ENCODE peak calls at places on chromosomes 7 and 10, in seven cellular contexts. I is Panc1; Q is stimulated activated CD4-positive, alpha-beta T cell treated with anti-CD3 and anti-CD28 coated beads, Interleukin-12 subunit alpha, Interleukin-12 subunit beta, amount 100 ng/mL, for 4 hours; N is activated CD4-positive, alpha-beta T cell treated with anti-CD3 and anti-CD28 coated beads for 24 hours; W is substantia nigra; D is NCI-H226; J is cardiac muscle cell. G is an unnamed sample.

GRCh38 chr7:98867271-98867701 is 2.5 kb downstream of the TMEM130 start:
- DNase-seq in I (no peak), Q (no peak), N (no peak), W (peak), D (no peak), J (peak), G (no peak)

GRCh38 chr7:1123721-1124120 is 35.8 kb downstream of the GPER1 start:
- DNase-seq in I (no peak), Q (no peak), N (no peak), W (peak), D (no peak), J (peak), G (no peak)

GRCh38 chr10:2897619-2898508 is 169.5 kb upstream of the PFKP start:
- DNase-seq in I (no peak), Q (no peak), N (no peak), W (no peak), D (no peak), J (no peak), G (no peak)

GRCh38 chr7:143282124-143282523 is 2.6 kb upstream of the TMEM139 start:
- DNase-seq in I (no peak), Q (no peak), N (no peak), W (no peak), D (no peak), J (no peak), G (no peak)

GRCh38 chr10:114881462-114881861 is 56.5 kb upstream of the TRUB1 start:
- DNase-seq in I (no peak), Q (no peak), N (no peak), W (no peak), D (no peak), J (no peak), G (no peak)

GRCh38 chr10:78778446-78779338 is 290.1 kb upstream of the ZMIZ1 start:
- DNase-seq in I (no peak), Q (no peak), N (no peak), W (no peak), D (no peak), J (no peak), G (no peak)

GRCh38 chr7:128137096-128137655 is 103.9 kb upstream of the LEP start:
- DNase-seq in I (no peak), Q (no peak), N (no peak), W (no peak), D (peak), J (no peak), G (no peak)

GRCh38 chr10:43204943-43205671 is 61.8 kb downstream of the RASGEF1A start:
- DNase-seq in I (peak), Q (peak), N (peak), W (peak), D (peak), J (peak), G (peak)

GRCh38 chr10:50623299-50624153 is at the start of gene SGMS1:
- DNase-seq in I (no peak), Q (peak), N (peak), W (peak), D (peak), J (peak), G (peak)

GRCh38 chr10:59864141-59864962 is 42.0 kb downstream of the CCDC6 start:
- DNase-seq in I (no peak), Q (no peak), N (no peak), W (no peak), D (peak), J (no peak), G (no peak)

GRCh38 chr10:104026762-104027161 is 58.9 kb downstream of the COL17A1 start:
- DNase-seq in I (no peak), Q (no peak), N (no peak), W (no peak), D (no peak), J (no peak), G (no peak)

GRCh38 chr7:86708334-86708733 is 64.6 kb downstream of the GRM3 start:
- DNase-seq in I (no peak), Q (no peak), N (no peak), W (peak), D (no peak), J (no peak), G (no peak)

GRCh38 chr10:3776796-3777571 is 8.0 kb downstream of the KLF6 start:
- DNase-seq in I (peak), Q (no peak), N (no peak), W (no peak), D (peak), J (no peak), G (peak)

GRCh38 chr10:75598998-75599397 is 167.6 kb downstream of the LRMDA start:
- DNase-seq in I (no peak), Q (no peak), N (no peak), W (no peak), D (no peak), J (no peak), G (no peak)

GRCh38 chr7:101686030-101686429 is 56.9 kb upstream of the MYL10 start:
- DNase-seq in I (no peak), Q (no peak), N (no peak), W (no peak), D (no peak), J (no peak), G (no peak)

GRCh38 chr7:1403844-1404404 is 55.3 kb downstream of the MICALL2 start:
- DNase-seq in I (no peak), Q (no peak), N (no peak), W (peak), D (peak), J (peak), G (no peak)

GRCh38 chr7:129612112-129613015 is 844 bp downstream of the NRF1 start:
- DNase-seq in I (no peak), Q (peak), N (no peak), W (peak), D (no peak), J (peak), G (no peak)

GRCh38 chr10:80996615-80997193 is 459.0 kb downstream of the SH2D4B start:
- DNase-seq in I (no peak), Q (no peak), N (no peak), W (no peak), D (no peak), J (no peak), G (no peak)

G was measured in NCI-H774.